ENCODE peak calls at places on chromosomes 5 and 9, in five cellular contexts. X is psoas muscle, G is heart right ventricle, C is transverse colon, J is brain microvascular endothelial cell. H is an unnamed sample. For H3K36me3, the result is how much of the 10 kb centered on the place peaks cover.

GRCh38 chr5:155076379-155076778 is 62.8 kb downstream of the KIF4B start:
- DNase-seq in X (no peak), G (no peak), C (no peak), J (no peak), H (no peak)

GRCh38 chr5:159777049-159777448 is 139.2 kb upstream of the ADRA1B start:
- DNase-seq in X (no peak), G (no peak), C (no peak), J (no peak), H (no peak)

GRCh38 chr5:125526940-125527339 is 780.5 kb upstream of the ZNF608 start:
- DNase-seq in X (no peak), G (no peak), C (no peak), J (no peak), H (no peak)

GRCh38 chr5:131521252-131521651 is 113.8 kb downstream of the RAPGEF6 start:
- DNase-seq in X (no peak), G (no peak), C (no peak), J (peak), H (no peak)

GRCh38 chr5:77867194-77867691 is 91.1 kb upstream of the TBCA start:
- DNase-seq in X (no peak), G (no peak), C (no peak), J (no peak), H (no peak)

GRCh38 chr9:84710701-84711397 is 41.3 kb downstream of the NTRK2 start:
- DNase-seq in X (no peak), G (peak), C (no peak), J (no peak), H (no peak)

GRCh38 chr5:112142769-112143270 is 276.3 kb downstream of the EPB41L4A start:
- DNase-seq in X (no peak), G (peak), C (no peak), J (peak), H (no peak)

GRCh38 chr5:166018716-166019115 is 2272.7 kb upstream of the WWC1 start:
- DNase-seq in X (no peak), G (no peak), C (no peak), J (no peak), H (no peak)

DNA sequence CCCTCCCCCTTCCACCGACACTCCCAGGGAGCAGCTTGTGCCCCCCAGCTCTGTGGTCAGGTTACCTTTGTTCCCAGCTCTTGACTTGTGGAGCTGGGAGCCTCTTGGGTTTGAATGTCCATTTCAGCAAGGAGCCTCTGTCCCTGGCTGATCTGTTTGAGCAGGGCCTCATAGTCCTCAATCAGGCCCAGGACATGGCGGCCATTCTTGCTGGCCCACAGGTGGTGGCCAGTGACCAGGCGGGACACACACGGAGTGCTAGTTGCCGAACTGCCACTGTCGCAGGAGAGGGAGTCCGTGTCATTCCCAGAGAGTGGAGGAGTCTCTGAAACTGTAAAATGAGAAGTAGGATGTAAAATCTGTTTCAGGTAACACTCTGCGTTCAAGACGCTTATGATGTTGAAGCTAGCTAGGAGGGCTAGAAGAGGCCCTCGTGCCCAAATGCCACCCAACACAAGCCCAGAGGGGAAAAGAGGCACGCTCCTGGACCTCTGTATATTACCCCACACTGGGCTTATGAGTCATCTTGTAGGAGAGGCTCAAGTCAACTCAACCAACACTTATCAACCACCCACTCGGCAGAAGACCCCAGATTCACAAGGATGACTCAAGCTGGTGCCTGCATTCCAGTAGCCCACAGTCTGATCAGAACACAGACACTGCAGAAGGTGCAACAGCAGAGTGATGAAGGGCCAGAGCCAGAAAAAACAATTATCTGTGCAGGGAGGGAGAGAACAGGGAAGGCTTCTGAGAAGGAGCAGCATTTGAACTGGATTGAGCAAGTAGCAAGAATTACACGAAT is 177.0 kb downstream of the CDK5RAP2 start:
- DNase-seq in X (no peak), G (no peak), C (no peak), J (peak), H (no peak)
- H3K36me3 ChIP-seq in X (under half), G (under half), C (under half), J (under half), H (under half)

GRCh38 chr9:35813434-35814105 is 1.3 kb downstream of the HINT2 start:
- DNase-seq in X (no peak), G (no peak), C (no peak), J (no peak), H (no peak)
- TF ChIP-seq CTCF in X (no peak), G (peak), C (no peak), J (peak), H (no peak)

GRCh38 chr9:14350766-14351165 is 36.8 kb upstream of the NFIB start:
- DNase-seq in X (no peak), G (peak), C (no peak), J (no peak), H (no peak)
- H3K4me3 ChIP-seq in X (peak), G (peak), C (no peak), J (no peak), H (no peak)

GRCh38 chr9:100307061-100307460 is 45.7 kb downstream of the TEX10 start:
- DNase-seq in X (no peak), G (no peak), C (no peak), J (no peak), H (no peak)
- H3K36me3 ChIP-seq in X (under half), G (under half), C (under half), J (under half), H (under half)

GRCh38 chr5:11012295-11012694 is 251.3 kb upstream of the DAP start:
- DNase-seq in X (no peak), G (peak), C (no peak), J (no peak), H (no peak)
- TF ChIP-seq CTCF in X (no peak), G (no peak), C (no peak), J (no peak), H (no peak)